ENCODE peak calls at places on chromosome 19, in six cellular contexts. B is dermis blood vessel endothelial cell, S is hypothalamus, H is globus pallidus, O is DMS53, F is A172. R is an unnamed sample.

GRCh38 chr19:16587031-16588023 is 15.1 kb upstream of the SLC35E1 start:
- DNase-seq in B (peak; percentile 38), S (peak; percentile 77), H (no peak), O (no peak), F (peak; percentile 51), R (no peak)

GRCh38 chr19:9700229-9700981 is 25.5 kb upstream of the ZNF562 start:
- DNase-seq in B (no peak), S (no peak), H (no peak), O (peak; percentile 78), F (no peak), R (no peak)

GRCh38 chr19:12793290-12794195 is 2.3 kb downstream of the JUNB start:
- DNase-seq in B (peak; percentile 96), S (peak; percentile 91), H (peak; percentile 93), O (peak; percentile 95), F (peak; percentile 91), R (peak; percentile 95)

GRCh38 chr19:16889883-16890460 is 1.2 kb downstream of the F2RL3 start:
- DNase-seq in B (no peak), S (no peak), H (no peak), O (no peak), F (no peak), R (no peak)

GRCh38 chr19:14409157-14410053 is 9.7 kb downstream of the DDX39A start:
- DNase-seq in B (no peak), S (no peak), H (no peak), O (no peak), F (no peak), R (no peak)

GRCh38 chr19:16657384-16657783 is 2.6 kb downstream of the SMIM7 start:
- DNase-seq in B (no peak), S (no peak), H (no peak), O (no peak), F (no peak), R (no peak)

GRCh38 chr19:4867534-4868285 is at the start of gene PLIN3:
- DNase-seq in B (peak; percentile 97), S (peak; percentile 90), H (peak; percentile 89), O (peak; percentile 89), F (peak; percentile 93), R (peak; percentile 84)

GRCh38 chr19:36488816-36489138 is 584 bp downstream of the ZNF566 start:
- DNase-seq in B (peak; percentile 32), S (no peak), H (no peak), O (peak; percentile 85), F (no peak), R (no peak)